ENCODE peak calls at places on chromosomes 6 and 20, in five cellular contexts. T is non-pigmented ciliary epithelial cell; Z is stimulated activated CD4-positive, alpha-beta T cell treated with anti-CD3 and anti-CD28 coated beads, Interleukin-1b, Interleukin-23, amount 100 ng/mL, for 1 hour; P is EL; B is KG1. C is an unnamed sample.

GRCh38 chr6:140319209-140319608 is 944.8 kb upstream of the CITED2 start:
- DNase-seq in T (no peak), Z (no peak), P (peak), B (no peak), C (no peak)

GRCh38 chr6:21188505-21189223 is 404.9 kb upstream of the SOX4 start:
- DNase-seq in T (no peak), Z (no peak), P (no peak), B (no peak), C (no peak)

GRCh38 chr6:105077592-105078463 is 102.0 kb downstream of the POPDC3 start:
- DNase-seq in T (peak), Z (no peak), P (peak), B (peak), C (no peak)

GRCh38 chr20:33521461-33521860 is 31.6 kb downstream of the CBFA2T2 start:
- DNase-seq in T (no peak), Z (no peak), P (no peak), B (no peak), C (no peak)

GRCh38 chr6:7587631-7588100 is 2.3 kb upstream of the SNRNP48 start:
- DNase-seq in T (peak), Z (no peak), P (peak), B (no peak), C (no peak)

GRCh38 chr6:21588812-21589811 is 4.4 kb upstream of the SOX4 start:
- DNase-seq in T (no peak), Z (peak), P (peak), B (peak), C (peak)

GRCh38 chr6:56009620-56010019 is 134.2 kb upstream of the BMP5 start:
- DNase-seq in T (no peak), Z (no peak), P (peak), B (no peak), C (no peak)

GRCh38 chr6:21426841-21427490 is 166.6 kb upstream of the SOX4 start:
- DNase-seq in T (no peak), Z (no peak), P (peak), B (no peak), C (no peak)

GRCh38 chr20:43309266-43309665 is 119.6 kb upstream of the PTPRT start:
- DNase-seq in T (no peak), Z (no peak), P (no peak), B (no peak), C (no peak)

GRCh38 chr6:46525583-46525982 is 34.3 kb upstream of the RCAN2 start:
- DNase-seq in T (no peak), Z (no peak), P (no peak), B (no peak), C (no peak)

GRCh38 chr6:113710110-113710509 is 147.0 kb upstream of the MARCKS start:
- DNase-seq in T (no peak), Z (no peak), P (no peak), B (no peak), C (no peak)

GRCh38 chr6:74939309-74939708 is 266.5 kb downstream of the COL12A1 start:
- DNase-seq in T (no peak), Z (no peak), P (no peak), B (no peak), C (no peak)

GRCh38 chr20:18496740-18497592 is at the start of gene RBBP9:
- DNase-seq in T (peak), Z (peak), P (peak), B (peak), C (peak)

GRCh38 chr20:41391587-41392001 is 25.0 kb upstream of the EMILIN3 start:
- DNase-seq in T (peak), Z (no peak), P (peak), B (no peak), C (no peak)

GRCh38 chr6:135144678-135145508 is 36.2 kb upstream of the MYB start:
- DNase-seq in T (no peak), Z (no peak), P (peak), B (peak), C (no peak)

GRCh38 chr6:41646026-41646795 is 7.9 kb downstream of the MDFI start:
- DNase-seq in T (no peak), Z (no peak), P (no peak), B (no peak), C (no peak)

GRCh38 chr6:37551446-37551845 is 51.8 kb upstream of the CCDC167 start:
- DNase-seq in T (no peak), Z (no peak), P (no peak), B (no peak), C (no peak)

GRCh38 chr6:129692467-129692866 is 17.5 kb downstream of the ARHGAP18 start:
- DNase-seq in T (no peak), Z (no peak), P (no peak), B (no peak), C (no peak)

GRCh38 chr6:93177451-93177850 is 241.9 kb downstream of the EPHA7 start:
- DNase-seq in T (no peak), Z (no peak), P (no peak), B (no peak), C (no peak)

GRCh38 chr20:63750807-63751470 is 11.4 kb downstream of the SLC2A4RG start:
- DNase-seq in T (no peak), Z (no peak), P (no peak), B (no peak), C (no peak)

GRCh38 chr20:47133809-47134456 is 222.6 kb downstream of the ZMYND8 start:
- DNase-seq in T (no peak), Z (no peak), P (peak), B (no peak), C (no peak)

GRCh38 chr6:4910060-4910746 is 93.6 kb downstream of the RPP40 start:
- DNase-seq in T (no peak), Z (no peak), P (no peak), B (no peak), C (no peak)

GRCh38 chr6:79173378-79173777 is 61.1 kb downstream of the HMGN3 start:
- DNase-seq in T (no peak), Z (no peak), P (no peak), B (no peak), C (no peak)